ENCODE peak calls at places on chromosome 18, in five cellular contexts. G is left lung, X is tibial artery, B is ovary, A is right cardiac atrium. U is an unnamed sample.

GRCh38 chr18:22703883-22704626 is 229.1 kb upstream of the RBBP8 start:
- DNase-seq in G (no peak), X (no peak), B (no peak), A (no peak), U (peak; percentile 81)

GRCh38 chr18:63168287-63168686 is 151.3 kb downstream of the BCL2 start:
- DNase-seq in G (no peak), X (no peak), B (no peak), A (no peak), U (no peak)

GRCh38 chr18:63260075-63260754 is 59.4 kb downstream of the BCL2 start:
- DNase-seq in G (no peak), X (no peak), B (no peak), A (no peak), U (no peak)

GRCh38 chr18:54127759-54128378 is 96.6 kb downstream of the MBD2 start:
- DNase-seq in G (no peak), X (no peak), B (no peak), A (no peak), U (peak; percentile 11)

GRCh38 chr18:51655327-51655698 is 457.8 kb upstream of the MEX3C start:
- DNase-seq in G (no peak), X (no peak), B (no peak), A (no peak), U (no peak)

GRCh38 chr18:11884396-11885030 is 23.6 kb downstream of the MPPE1 start:
- DNase-seq in G (no peak), X (peak; percentile 38), B (no peak), A (no peak), U (no peak)

GRCh38 chr18:39611381-39612090 is 2045.9 kb upstream of the CELF4 start:
- DNase-seq in G (no peak), X (no peak), B (no peak), A (no peak), U (no peak)

GRCh38 chr18:378039-378438 is 110.2 kb upstream of the THOC1 start:
- DNase-seq in G (no peak), X (no peak), B (no peak), A (no peak), U (no peak)

GRCh38 chr18:702957-703659 is 9.3 kb downstream of the ENOSF1 start:
- DNase-seq in G (no peak), X (no peak), B (no peak), A (no peak), U (no peak)

GRCh38 chr18:45775241-45775676 is 50.2 kb upstream of the SIGLEC15 start:
- DNase-seq in G (peak; percentile 72), X (peak; percentile 85), B (peak; percentile 82), A (peak; percentile 87), U (peak; percentile 79)

GRCh38 chr18:10530852-10531251 is 5.0 kb downstream of the NAPG start:
- DNase-seq in G (no peak), X (no peak), B (no peak), A (no peak), U (no peak)

GRCh38 chr18:52716926-52717325 is 376.9 kb downstream of the DCC start:
- DNase-seq in G (no peak), X (no peak), B (no peak), A (no peak), U (peak; percentile 49)

GRCh38 chr18:14974088-14974487 is 226.1 kb downstream of the ANKRD30B start:
- DNase-seq in G (no peak), X (no peak), B (no peak), A (no peak), U (no peak)
- H3K4me1 ChIP-seq in G (no peaks in the 10 kb centered on the region), X (no peaks in the 10 kb centered on the region), B (no peaks in the 10 kb centered on the region), A (no peaks in the 10 kb centered on the region), U (no peaks in the 10 kb centered on the region)

GRCh38 chr18:77080283-77080682 is 52.3 kb downstream of the MBP start:
- DNase-seq in G (no peak), X (no peak), B (no peak), A (no peak), U (no peak)
- H3K4me3 ChIP-seq in G (no peak overlapping the region), X (no peak overlapping the region), B (no peak overlapping the region), A (no peak overlapping the region), U (no peak overlapping the region)

GRCh38 chr18:25175558-25175957 is 176.4 kb downstream of the ZNF521 start:
- DNase-seq in G (no peak), X (no peak), B (no peak), A (no peak), U (no peak)

GRCh38 chr18:25170402-25170801 is 181.6 kb downstream of the ZNF521 start:
- DNase-seq in G (no peak), X (no peak), B (no peak), A (no peak), U (no peak)

GRCh38 chr18:25168011-25168410 is 184.0 kb downstream of the ZNF521 start:
- DNase-seq in G (no peak), X (no peak), B (no peak), A (no peak), U (no peak)

GRCh38 chr18:25169701-25170100 is 182.3 kb downstream of the ZNF521 start:
- DNase-seq in G (no peak), X (no peak), B (no peak), A (no peak), U (no peak)

DNA sequence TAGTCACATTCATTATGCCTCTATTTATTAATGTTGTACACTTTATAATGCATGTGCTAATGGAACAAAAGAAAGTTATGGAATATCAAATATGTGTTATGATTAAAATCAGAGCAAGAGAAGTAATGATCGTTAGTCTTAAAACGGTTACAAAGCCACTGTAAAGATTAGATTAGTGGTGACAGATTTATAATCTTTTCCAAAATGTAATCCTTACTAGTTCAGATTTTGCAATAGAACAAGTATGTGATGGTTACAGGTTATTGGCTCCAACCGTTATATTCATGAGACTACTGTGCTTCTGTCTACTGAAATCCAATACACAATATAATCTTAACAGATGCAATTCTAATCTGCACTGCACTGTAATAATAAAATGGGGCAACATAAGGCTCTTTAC is 180.6 kb downstream of the ZNF521 start:
- DNase-seq in G (no peak), X (no peak), B (no peak), A (no peak), U (no peak)
- H3K4me1 ChIP-seq in G (no peaks in the 10 kb centered on the region), X (no peaks in the 10 kb centered on the region), B (peaks cover 1% of the 10 kb centered on the region), A (no peaks in the 10 kb centered on the region), U (no peaks in the 10 kb centered on the region)

GRCh38 chr18:68734311-68734710 is 19.4 kb upstream of the TMX3 start:
- DNase-seq in G (no peak), X (no peak), B (no peak), A (no peak), U (no peak)
- H3K4me3 ChIP-seq in G (no peak overlapping the region), X (no peak overlapping the region), B (no peak overlapping the region), A (no peak overlapping the region), U (no peak overlapping the region)

DNA sequence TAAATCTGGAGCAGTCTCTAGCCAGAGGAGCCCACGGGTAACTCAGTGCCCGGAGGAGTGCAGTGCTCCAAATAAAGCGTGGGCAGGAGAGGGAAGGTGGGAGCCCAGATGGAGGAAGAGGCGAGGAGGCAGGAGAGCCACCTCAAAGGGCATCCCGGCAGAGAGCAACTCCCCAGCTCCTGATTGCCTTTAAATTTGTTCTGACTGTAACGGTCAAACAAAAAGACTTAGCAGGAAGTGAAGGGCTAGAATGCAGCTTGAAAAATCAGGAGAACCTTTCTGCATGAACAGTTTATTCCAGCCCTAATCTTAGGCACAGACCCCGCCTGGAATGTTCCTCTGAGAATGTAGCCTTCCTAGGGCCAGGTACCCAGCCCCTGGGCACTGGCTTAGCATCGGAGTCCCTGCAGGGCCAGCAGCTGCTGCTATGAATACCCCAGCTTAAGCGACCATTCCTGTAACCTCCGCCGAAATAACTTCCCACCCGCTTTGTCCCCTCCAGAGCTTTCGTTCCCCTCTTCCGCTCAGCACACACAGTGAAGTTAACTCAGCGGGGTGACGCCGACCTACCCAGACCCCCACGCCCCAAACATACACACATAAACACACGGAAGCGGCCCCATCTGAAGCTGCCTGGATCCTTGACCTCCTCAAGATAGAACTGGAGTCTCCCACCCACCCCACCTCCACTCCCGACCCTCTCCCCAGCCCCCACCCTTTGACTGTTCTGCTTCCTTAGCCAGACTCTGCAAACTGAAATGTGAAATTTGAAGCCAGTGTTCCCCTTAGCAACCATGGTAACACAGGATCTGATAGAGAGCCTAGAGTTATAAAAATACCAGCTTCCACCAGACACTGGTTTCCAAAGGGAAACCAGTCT is 123.2 kb downstream of the SMAD7 start:
- DNase-seq in G (peak; percentile 33), X (peak; percentile 68), B (peak; percentile 46), A (peak; percentile 8), U (no peak)
- H3K4me1 ChIP-seq in G (peaks cover 13% of the 10 kb centered on the region), X (peaks cover 11% of the 10 kb centered on the region), B (peaks cover 26% of the 10 kb centered on the region), A (peaks cover 40% of the 10 kb centered on the region), U (no peaks in the 10 kb centered on the region)

DNA sequence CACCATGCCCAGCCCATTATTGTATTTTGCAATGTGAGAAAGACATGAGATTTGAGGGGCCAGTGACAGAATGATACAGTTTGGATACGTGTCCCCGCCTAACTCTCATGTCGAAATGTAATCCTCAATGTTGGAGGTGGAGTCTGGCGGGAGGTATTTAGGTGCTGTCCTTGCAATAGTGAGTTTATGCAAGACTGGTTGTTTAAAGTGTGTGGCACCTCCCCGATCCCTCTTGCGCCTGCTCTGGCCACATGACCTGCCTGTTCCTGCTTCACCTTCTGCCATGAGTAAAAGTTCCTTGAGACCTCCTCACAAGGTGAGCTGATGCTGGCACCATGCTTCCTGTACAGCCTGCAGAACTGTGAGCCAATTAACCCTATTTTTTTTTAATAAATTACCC is 16.6 kb downstream of the CNDP1 start:
- DNase-seq in G (no peak), X (no peak), B (no peak), A (no peak), U (no peak)
- H3K4me3 ChIP-seq in G (no peak overlapping the region), X (no peak overlapping the region), B (no peak overlapping the region), A (no peak overlapping the region), U (no peak overlapping the region)

GRCh38 chr18:43587538-43588153 is 310.4 kb upstream of the SYT4 start:
- DNase-seq in G (no peak), X (no peak), B (no peak), A (no peak), U (peak; percentile 37)

GRCh38 chr18:43578636-43579203 is 301.4 kb upstream of the SYT4 start:
- DNase-seq in G (no peak), X (no peak), B (no peak), A (no peak), U (no peak)

GRCh38 chr18:43582120-43582519 is 304.8 kb upstream of the SYT4 start:
- DNase-seq in G (no peak), X (no peak), B (no peak), A (no peak), U (no peak)
- H3K4me1 ChIP-seq in G (no peaks in the 10 kb centered on the region), X (no peaks in the 10 kb centered on the region), B (no peaks in the 10 kb centered on the region), A (peaks cover 2% of the 10 kb centered on the region), U (no peaks in the 10 kb centered on the region)

GRCh38 chr18:21177742-21178305 is 64.2 kb upstream of the GREB1L start:
- DNase-seq in G (no peak), X (no peak), B (no peak), A (no peak), U (no peak)
- H3K4me3 ChIP-seq in G (no peak overlapping the region), X (no peak overlapping the region), B (no peak overlapping the region), A (no peak overlapping the region), U (no peak overlapping the region)

U was measured in small intestine.